ENCODE peak calls at places on chromosomes 3 and 15, in seven cellular contexts. J is tibial nerve, Q is adrenal gland, K is HepG2, B is endothelial cell of umbilical vein, U is esophagus squamous epithelium, S is body of pancreas. C is an unnamed sample.
A peak's percentile ranks its signal among the peaks of the same experiment; 100 is the strongest.

GRCh38 chr15:51448592-51449494 is 107.4 kb downstream of the GLDN start:
- DNase-seq in U (no peak), K (no peak), S (no peak), J (no peak), Q (no peak), B (no peak), C (no peak)

GRCh38 chr3:195023989-195024388 is 247.0 kb downstream of the XXYLT1 start:
- DNase-seq in K (no peak), U (no peak), B (no peak), J (no peak), Q (no peak), S (no peak), C (no peak)

GRCh38 chr3:176055851-176056250 is 1141.4 kb downstream of the TBL1XR1 start:
- DNase-seq in Q (no peak), K (no peak), S (no peak), J (no peak), B (no peak), U (no peak), C (no peak)

GRCh38 chr15:39497016-39497758 is 83.7 kb upstream of the THBS1 start:
- DNase-seq in U (no peak), K (no peak), Q (no peak), B (no peak), S (no peak), J (no peak), C (no peak)

GRCh38 chr3:195900426-195901355 is 7.7 kb downstream of the TNK2 start:
- DNase-seq in U (peak; percentile 30), Q (peak; percentile 60), K (peak; percentile 83), J (peak; percentile 43), S (peak; percentile 28), B (no peak), C (no peak)

GRCh38 chr15:48796521-48796920 is 14.3 kb downstream of the CEP152 start:
- DNase-seq in Q (no peak), S (no peak), J (no peak), U (no peak), K (no peak), B (no peak), C (no peak)

GRCh38 chr3:57004154-57004730 is 56.2 kb upstream of the SPATA12 start:
- DNase-seq in U (no peak), S (no peak), J (no peak), Q (peak; percentile 52), B (no peak), K (no peak), C (no peak)

GRCh38 chr3:13189639-13190375 is 116.6 kb upstream of the IQSEC1 start:
- DNase-seq in Q (peak; percentile 57), K (peak; percentile 90), S (no peak), B (no peak), J (no peak), U (no peak), C (no peak)

DNA sequence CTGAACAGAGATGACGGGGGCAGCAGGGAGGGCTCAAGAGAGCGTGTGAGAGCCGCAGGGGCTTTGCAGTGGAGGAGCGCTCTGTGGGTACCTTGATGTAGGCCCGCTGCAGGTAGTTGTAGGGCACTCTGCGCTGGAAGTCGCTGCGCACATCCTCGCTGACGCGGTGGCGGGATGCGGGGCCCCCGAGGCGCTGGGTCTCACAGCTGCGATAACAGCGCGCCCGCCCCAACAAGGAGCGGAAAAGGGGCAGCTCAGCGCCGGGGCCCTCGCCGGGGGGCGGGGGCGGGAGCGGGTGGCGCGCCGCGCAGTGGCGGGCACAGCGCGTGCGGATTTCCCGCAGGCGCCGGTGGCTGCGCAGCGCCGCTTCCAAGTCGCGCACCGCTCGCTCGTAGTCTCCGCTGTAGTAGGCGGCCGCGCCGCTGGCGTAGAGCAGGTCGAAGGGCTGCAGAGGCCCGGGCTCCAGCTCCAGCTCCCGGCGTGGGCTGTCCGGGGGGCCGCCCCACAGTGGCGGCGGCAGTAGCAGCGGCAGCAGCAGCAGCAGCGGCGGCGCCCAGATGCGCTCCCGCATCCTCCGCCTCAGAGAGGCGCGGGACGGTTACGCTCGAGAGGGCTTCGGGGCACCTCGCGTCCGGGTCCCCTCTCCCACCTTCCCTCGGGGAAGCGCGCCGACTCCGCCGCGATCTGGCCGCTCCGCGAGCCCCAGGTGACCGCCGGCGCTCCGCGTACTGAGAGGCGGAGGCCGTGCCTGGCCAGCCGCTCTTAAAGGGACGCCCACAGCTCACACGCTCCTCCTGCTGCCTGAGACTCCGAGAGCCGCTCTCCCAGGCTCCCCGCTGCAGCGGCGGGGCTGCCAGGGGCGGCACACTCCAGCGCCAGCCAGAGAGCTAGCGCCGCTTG is at the start of gene P3H2:
- DNase-seq in S (peak; percentile 75), K (peak; percentile 66), B (peak; percentile 93), U (no peak), J (peak; percentile 48), Q (peak; percentile 92), C (peak; percentile 88)
- H3K4me3 ChIP-seq in S (peak within 1 kb of the TSS; percentile 59), K (peak within 1 kb of the TSS; percentile 58), B (peak within 1 kb of the TSS; percentile 83), U (peak within 1 kb of the TSS; percentile 77), J (peak within 1 kb of the TSS; percentile 62), Q (peak within 1 kb of the TSS; percentile 14), C (peak within 1 kb of the TSS; percentile 75)

GRCh38 chr3:58167431-58168351 is 43.1 kb downstream of the DNASE1L3 start:
- DNase-seq in S (peak; percentile 72), Q (peak; percentile 74), U (no peak), B (peak; percentile 64), J (peak; percentile 50), K (no peak), C (peak; percentile 80)

GRCh38 chr3:58164199-58164879 is 46.4 kb downstream of the DNASE1L3 start:
- DNase-seq in Q (peak; percentile 48), B (peak; percentile 65), K (no peak), S (peak; percentile 96), J (no peak), U (no peak), C (peak; percentile 81)

GRCh38 chr3:58163234-58163633 is 47.5 kb downstream of the DNASE1L3 start:
- DNase-seq in J (no peak), Q (no peak), U (no peak), B (peak; percentile 62), K (no peak), S (no peak), C (peak; percentile 80)

GRCh38 chr3:58168498-58168897 is 42.3 kb downstream of the DNASE1L3 start:
- DNase-seq in Q (no peak), B (no peak), J (no peak), U (no peak), S (no peak), K (peak; percentile 71), C (no peak)

GRCh38 chr3:58164916-58165821 is 45.6 kb downstream of the DNASE1L3 start:
- DNase-seq in Q (no peak), K (peak; percentile 52), J (no peak), U (no peak), S (peak; percentile 73), B (no peak), C (peak; percentile 52)
- TF ChIP-seq POLR2A in Q (no peak), K (no peak), J (no peak), U (no peak), S (peak; percentile 49), B (no peak), C (no peak)

DNA sequence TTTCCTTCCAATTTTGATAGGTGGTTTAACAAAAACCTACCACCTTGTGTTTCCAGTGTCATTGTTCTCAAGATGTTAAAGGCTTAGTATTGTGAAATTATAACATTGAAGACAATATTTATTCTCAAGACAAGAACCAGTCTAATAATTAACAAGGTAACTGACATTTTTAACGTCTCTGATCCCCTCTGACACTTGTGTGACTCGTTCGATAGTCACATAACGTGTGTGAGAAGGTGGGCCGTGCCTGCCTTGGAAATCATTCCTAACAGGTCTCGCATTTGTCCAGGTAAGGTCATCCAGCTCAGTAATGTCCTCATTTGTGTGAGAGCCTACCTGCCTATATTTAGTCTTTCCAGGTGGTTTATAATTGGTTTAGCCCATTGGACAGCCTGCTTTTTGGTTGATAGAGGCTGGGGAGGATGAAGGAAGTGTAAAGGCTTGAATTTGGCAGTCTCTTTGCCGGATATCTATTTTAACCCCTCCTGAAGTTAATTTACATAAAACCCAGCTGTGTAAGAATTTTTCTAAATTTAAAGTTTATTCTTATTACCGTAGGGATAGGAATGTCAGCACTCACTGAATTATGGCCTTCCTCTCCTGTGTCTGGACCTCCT is 94.4 kb downstream of the AKAP13 start:
- DNase-seq in S (no peak), K (no peak), Q (no peak), J (no peak), U (no peak), B (no peak), C (no peak)
- H3K27ac ChIP-seq in S (no peak overlapping the region), K (no peak overlapping the region), Q (no peak overlapping the region), J (no peak overlapping the region), U (no peak overlapping the region), B (no peak overlapping the region), C (no peak overlapping the region)

DNA sequence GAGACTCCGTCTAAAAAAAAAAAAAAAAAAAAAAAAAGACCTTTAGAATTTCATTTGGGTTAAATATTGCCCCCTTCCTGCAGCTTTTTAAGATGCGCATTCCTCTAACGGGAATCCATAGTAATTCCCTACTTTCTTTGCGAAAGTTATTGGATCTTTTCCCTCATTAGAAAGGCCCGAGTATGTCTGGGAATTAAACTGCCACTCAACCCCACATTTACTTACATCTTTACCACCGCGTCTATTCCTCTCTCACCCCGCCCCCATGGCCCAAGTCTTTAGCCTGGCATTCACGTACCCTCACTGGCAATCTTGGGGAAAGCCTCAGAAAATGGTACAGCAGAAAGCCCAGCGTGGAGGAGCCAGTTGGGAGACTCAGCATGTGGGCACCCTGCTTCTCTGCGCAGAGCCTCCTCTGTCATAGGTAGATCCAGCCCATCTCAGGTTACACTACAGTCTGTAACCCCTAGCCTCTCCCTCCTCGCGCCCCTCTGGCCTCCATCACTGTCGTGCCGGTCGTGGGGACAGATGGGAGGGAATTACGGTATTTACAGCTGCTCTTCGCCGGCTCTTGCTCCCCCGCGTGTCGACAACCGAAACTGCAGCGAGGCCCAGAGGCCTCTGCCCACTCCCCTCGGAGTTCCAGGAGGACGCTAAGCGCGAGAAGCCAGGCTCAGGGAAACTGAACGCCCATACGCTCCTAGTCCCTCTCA is 6.4 kb upstream of the ANKDD1A start:
- DNase-seq in Q (peak; percentile 76), J (peak; percentile 70), K (peak; percentile 22), B (peak; percentile 79), U (peak; percentile 24), S (peak; percentile 70), C (peak; percentile 43)
- H3K4me3 ChIP-seq in Q (no peak overlapping the region), J (peak overlapping the region; percentile 42), K (no peak overlapping the region), B (peak overlapping the region; percentile 35), U (peak overlapping the region; percentile 60), S (no peak overlapping the region), C (peak overlapping the region; percentile 34)

DNA sequence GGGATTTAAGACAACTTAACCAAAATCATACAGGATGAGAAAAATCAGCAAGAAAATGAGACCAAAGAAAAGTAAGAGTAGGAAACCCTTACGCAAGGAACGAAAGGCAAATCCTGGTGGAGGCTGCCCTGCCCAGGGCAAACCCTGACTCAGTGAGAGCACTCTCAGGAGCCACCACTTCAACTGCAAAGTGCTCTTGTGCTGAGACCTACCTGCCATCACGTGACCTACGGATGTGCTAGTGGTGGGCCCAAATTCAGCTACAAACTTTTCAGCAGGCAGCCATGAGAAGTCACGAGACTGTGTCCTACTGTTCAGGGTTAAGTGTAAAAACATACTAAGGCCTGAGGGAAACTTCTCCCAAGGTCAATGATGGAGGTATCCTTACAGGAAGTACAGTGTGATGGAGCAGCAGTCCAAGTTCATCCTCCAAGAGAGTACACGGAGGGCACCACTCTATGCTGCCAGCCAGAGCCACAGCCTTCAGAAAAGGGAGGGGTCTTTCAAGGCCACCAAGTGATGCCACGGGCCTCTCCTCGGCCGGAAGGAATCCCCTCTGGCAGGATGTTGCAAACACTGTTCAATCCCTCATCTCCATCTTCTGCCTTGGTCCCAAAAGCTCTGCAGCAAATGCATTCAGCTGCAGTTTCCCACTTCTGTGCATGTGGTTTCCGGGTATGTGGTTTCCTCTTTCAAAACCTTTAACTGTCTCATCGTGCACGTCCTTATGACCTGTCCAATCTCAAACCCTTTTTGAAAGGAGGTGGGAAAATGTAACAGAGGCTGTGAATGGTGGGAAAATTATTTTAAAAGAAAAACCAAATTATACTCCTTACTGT is 9.5 kb downstream of the CHSY1 start:
- DNase-seq in J (no peak), B (no peak), Q (no peak), S (no peak), K (no peak), U (no peak), C (no peak)
- TF ChIP-seq POLR2A in J (no peak), B (no peak), Q (no peak), S (no peak), K (no peak), U (no peak), C (no peak)